ENCODE peak calls at places on chromosomes 16 and 17, in eight cellular contexts. J, C, Y, N, Z, S, L and U are unnamed samples.

GRCh38 chr16:48157794-48158193 is 2.0 kb upstream of the ABCC12 start:
- DNase-seq in Y (no peak), C (no peak), J (no peak), Z (no peak), N (no peak), L (no peak), S (no peak), U (no peak)

GRCh38 chr17:58272367-58273280 is 8.1 kb downstream of the MPO start:
- DNase-seq in N (peak), Z (no peak), J (no peak), C (no peak), L (no peak), Y (no peak), S (peak), U (no peak)

GRCh38 chr17:66831383-66832220 is 3.3 kb upstream of the CACNG5 start:
- DNase-seq in Z (no peak), Y (no peak), L (no peak), C (no peak), N (no peak), J (no peak), S (peak), U (no peak)

GRCh38 chr17:55303701-55304145 is 39.0 kb downstream of the HLF start:
- DNase-seq in C (no peak), L (no peak), N (no peak), S (no peak), Z (no peak), J (peak), Y (no peak), U (no peak)

GRCh38 chr17:57349533-57350227 is 93.4 kb downstream of the MSI2 start:
- DNase-seq in N (no peak), J (peak), S (peak), Y (no peak), C (no peak), Z (no peak), L (no peak), U (no peak)

GRCh38 chr16:57764341-57765159 is 29.0 kb downstream of the KATNB1 start:
- DNase-seq in Y (peak), C (peak), S (peak), L (peak), Z (peak), N (peak), J (peak), U (peak)

GRCh38 chr17:35117984-35118383 is 1.7 kb downstream of the RAD51D start:
- DNase-seq in L (peak), J (peak), Z (no peak), C (no peak), S (no peak), N (no peak), Y (peak), U (peak)

GRCh38 chr17:32197987-32198386 is 55.7 kb downstream of the RHOT1 start:
- DNase-seq in J (no peak), L (no peak), N (no peak), C (no peak), S (no peak), Y (no peak), Z (no peak), U (no peak)

GRCh38 chr17:67862614-67863217 is 37.4 kb downstream of the BPTF start:
- DNase-seq in N (no peak), C (no peak), S (no peak), J (no peak), L (no peak), Z (no peak), Y (no peak), U (no peak)

GRCh38 chr16:3144331-3144881 is 9.6 kb downstream of the ZNF213 start:
- DNase-seq in S (no peak), Y (no peak), J (no peak), C (no peak), Z (no peak), L (no peak), N (no peak), U (no peak)

GRCh38 chr17:43366809-43367587 is 31.8 kb upstream of the ARL4D start:
- DNase-seq in C (peak), S (no peak), L (no peak), N (no peak), J (no peak), Z (no peak), Y (no peak), U (no peak)

GRCh38 chr16:12146966-12147365 is 170.4 kb downstream of the SNX29 start:
- DNase-seq in J (no peak), S (no peak), Y (no peak), N (no peak), C (no peak), L (no peak), Z (no peak), U (no peak)

GRCh38 chr17:44389723-44390202 is 314 bp upstream of the ITGA2B start:
- DNase-seq in L (no peak), Z (no peak), C (no peak), N (peak), J (no peak), S (no peak), Y (no peak), U (no peak)

GRCh38 chr16:31295206-31295605 is 35.4 kb downstream of the ITGAM start:
- DNase-seq in S (no peak), N (no peak), J (no peak), C (no peak), Z (no peak), Y (no peak), L (no peak), U (no peak)

GRCh38 chr17:78343433-78344201 is 16.3 kb downstream of the SOCS3 start:
- DNase-seq in C (no peak), L (no peak), S (no peak), Z (no peak), N (no peak), J (no peak), Y (no peak), U (no peak)

GRCh38 chr16:53224932-53225533 is 170.2 kb downstream of the CHD9 start:
- DNase-seq in L (no peak), N (peak), S (no peak), C (no peak), J (peak), Z (no peak), Y (peak), U (no peak)

GRCh38 chr17:79714746-79715145 is 16.0 kb upstream of the ENPP7 start:
- DNase-seq in C (no peak), L (no peak), S (no peak), N (no peak), Y (no peak), Z (no peak), J (no peak), U (no peak)

GRCh38 chr17:70577456-70577855 is 408.1 kb downstream of the KCNJ2 start:
- DNase-seq in S (no peak), Y (no peak), J (no peak), N (no peak), C (no peak), L (no peak), Z (no peak), U (no peak)

GRCh38 chr17:40018211-40019121 is 3.2 kb downstream of the CSF3 start:
- DNase-seq in C (peak), Y (no peak), Z (peak), S (peak), L (no peak), J (no peak), N (no peak), U (no peak)

GRCh38 chr16:68328151-68328859 is 17.5 kb downstream of the PRMT7 start:
- DNase-seq in J (peak), N (peak), S (peak), Y (peak), L (peak), C (peak), Z (peak), U (peak)

GRCh38 chr17:46072998-46073397 is 73.9 kb downstream of the STH start:
- DNase-seq in C (no peak), N (no peak), J (peak), Z (no peak), Y (peak), L (no peak), S (no peak), U (peak)

DNA sequence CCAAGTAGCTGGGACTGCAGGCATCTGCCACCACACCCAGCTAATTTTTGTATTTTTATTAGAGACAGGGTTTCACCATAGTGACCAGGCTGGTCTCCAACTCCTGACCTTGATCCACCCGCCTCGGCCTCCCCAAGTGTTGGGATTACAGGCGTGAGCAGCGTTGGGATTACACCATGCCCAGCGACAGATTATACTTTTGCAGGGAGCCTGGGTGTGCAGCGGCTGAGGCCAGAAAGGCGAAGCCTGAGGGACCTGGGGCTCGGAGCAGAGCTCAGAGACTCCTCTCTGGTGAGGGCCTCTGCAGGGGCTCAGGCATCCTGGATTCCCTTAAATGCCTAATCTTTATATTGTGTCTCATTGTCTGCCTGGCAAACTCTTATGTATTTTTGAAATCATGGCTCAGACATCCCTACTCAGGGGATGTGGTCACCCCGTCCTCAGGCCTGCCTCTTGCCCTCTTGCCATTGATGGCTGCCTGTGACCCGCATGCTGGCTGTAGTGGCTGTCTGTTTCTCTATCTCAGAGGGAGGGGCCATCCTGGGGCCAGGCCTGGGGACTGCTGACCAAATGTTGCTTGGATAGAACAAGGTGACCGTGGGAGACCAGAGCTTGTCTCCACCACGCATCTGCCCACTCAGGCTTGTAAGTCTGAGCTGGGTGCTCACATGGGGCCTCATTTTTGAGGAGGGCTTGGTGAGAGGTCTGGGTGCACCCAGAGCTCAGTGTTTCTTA is 42.6 kb downstream of the B9D1 start:
- DNase-seq in S (no peak), N (no peak), L (no peak), Y (no peak), J (no peak), Z (no peak), C (no peak), U (no peak)
- TF ChIP-seq USF2 in S (no peak), N (no peak), L (no peak), Y (no peak), J (no peak), Z (no peak), C (no peak), U (no peak)

GRCh38 chr17:65173284-65173793 is 36.2 kb downstream of the RGS9 start:
- DNase-seq in C (no peak), L (no peak), J (peak), S (peak), Y (peak), N (peak), Z (no peak), U (no peak)
- TF ChIP-seq USF2 in C (no peak), L (no peak), J (no peak), S (no peak), Y (no peak), N (no peak), Z (no peak), U (no peak)

DNA sequence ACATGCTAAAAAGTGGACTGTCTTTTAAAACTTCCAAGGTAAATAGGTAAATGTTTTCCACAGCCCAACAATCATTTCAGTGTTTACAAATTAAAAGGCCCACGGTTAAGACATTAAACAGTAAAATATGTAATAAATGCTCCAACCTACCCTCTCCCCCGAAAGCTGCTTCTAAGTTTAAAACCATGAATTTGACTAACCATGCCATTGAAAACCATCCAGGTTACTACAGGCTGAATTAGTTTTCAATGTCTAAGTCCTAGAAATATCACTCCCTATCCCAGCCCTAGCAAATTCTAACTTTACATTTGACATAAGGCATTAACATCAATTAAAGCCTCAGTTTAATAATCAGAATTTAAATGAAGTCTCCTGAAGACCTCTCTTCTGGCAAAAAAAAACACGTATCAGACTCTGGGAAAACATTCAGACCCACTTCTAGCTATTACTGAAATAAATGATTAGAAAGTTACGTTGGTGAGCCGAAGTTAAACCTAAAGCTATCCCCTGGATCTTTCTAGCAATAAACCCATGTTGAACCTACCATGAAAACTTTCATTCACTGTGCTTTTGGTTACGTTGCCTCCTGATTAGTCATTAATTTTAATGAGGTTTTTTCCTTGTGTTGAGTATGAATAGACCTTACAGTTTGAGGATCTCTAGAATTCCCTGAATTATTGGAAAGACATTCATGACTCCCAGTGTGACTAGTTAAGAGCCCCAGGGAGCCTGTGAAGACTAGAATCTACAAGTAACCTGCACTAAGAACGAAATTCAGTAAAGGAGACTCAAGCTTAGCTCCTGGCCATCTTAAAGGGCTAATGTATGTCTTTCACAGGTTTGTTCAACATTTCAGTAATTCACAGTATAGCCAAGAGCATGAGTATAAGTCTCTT is 1.7 kb upstream of the POLG2 start:
- DNase-seq in Z (no peak), L (no peak), J (no peak), S (no peak), Y (no peak), C (no peak), N (no peak), U (no peak)
- TF ChIP-seq USF2 in Z (no peak), L (no peak), J (no peak), S (no peak), Y (no peak), C (no peak), N (no peak), U (no peak)

GRCh38 chr16:87484487-87485331 is 8.1 kb downstream of the ZCCHC14 start:
- DNase-seq in Y (no peak), N (no peak), J (no peak), Z (no peak), S (no peak), C (no peak), L (no peak), U (peak)
- TF ChIP-seq USF2 in Y (no peak), N (no peak), J (no peak), Z (no peak), S (no peak), C (no peak), L (no peak), U (no peak)

GRCh38 chr17:31085563-31085962 is 9.2 kb upstream of the NF1 start:
- DNase-seq in Y (peak), C (no peak), N (peak), J (peak), S (no peak), L (no peak), Z (no peak), U (no peak)
- TF ChIP-seq USF2 in Y (no peak), C (no peak), N (no peak), J (no peak), S (no peak), L (no peak), Z (no peak), U (no peak)

GRCh38 chr17:376936-377863 is 24.6 kb upstream of the RPH3AL start:
- DNase-seq in J (peak), L (no peak), C (no peak), N (no peak), S (no peak), Z (no peak), Y (peak), U (no peak)

GRCh38 chr17:378068-378467 is 25.5 kb upstream of the RPH3AL start:
- DNase-seq in Z (no peak), J (no peak), L (no peak), C (no peak), N (no peak), Y (no peak), S (no peak), U (no peak)

GRCh38 chr17:381941-382643 is 29.5 kb upstream of the RPH3AL start:
- DNase-seq in N (no peak), Y (no peak), L (no peak), J (no peak), S (no peak), C (no peak), Z (no peak), U (no peak)

GRCh38 chr17:382644-383533 is 30.3 kb upstream of the RPH3AL start:
- DNase-seq in L (no peak), N (no peak), Z (no peak), C (peak), S (peak), J (peak), Y (peak), U (peak)

GRCh38 chr17:379531-380200 is 27.1 kb upstream of the RPH3AL start:
- DNase-seq in J (no peak), N (no peak), C (no peak), Y (no peak), L (no peak), S (no peak), Z (no peak), U (no peak)
- TF ChIP-seq USF2 in J (no peak), N (no peak), C (no peak), Y (no peak), L (no peak), S (no peak), Z (no peak), U (no peak)